ENCODE peak calls at places on chromosome 6, in six cellular contexts. K is SHP77; W is left ventricle myocardium superior; G is CD4-positive, alpha-beta T cell; B is epithelial cell of proximal tubule; F is NCI-H446. H is an unnamed sample.
A peak's percentile ranks its signal among the peaks of the same experiment; 100 is the strongest.

GRCh38 chr6:167910007-167910406 is 83.3 kb downstream of the AFDN start:
- DNase-seq in F (no peak), G (no peak), W (no peak), B (no peak), K (no peak), H (no peak)

GRCh38 chr6:159151266-159151855 is 17.8 kb upstream of the FNDC1 start:
- DNase-seq in W (no peak), B (no peak), F (peak; percentile 26), K (peak; percentile 5), G (peak; percentile 26), H (no peak)

GRCh38 chr6:37283268-37283667 is 25.3 kb upstream of the TMEM217 start:
- DNase-seq in K (no peak), F (peak; percentile 73), B (no peak), G (no peak), W (no peak), H (no peak)

GRCh38 chr6:144895890-144896289 is 610.8 kb downstream of the UTRN start:
- DNase-seq in K (no peak), B (no peak), G (no peak), F (no peak), W (no peak), H (no peak)

GRCh38 chr6:153465050-153465449 is 334.0 kb upstream of the RGS17 start:
- DNase-seq in F (no peak), G (no peak), B (no peak), W (no peak), K (no peak), H (no peak)

GRCh38 chr6:7993952-7994351 is 70.2 kb downstream of the BLOC1S5 start:
- DNase-seq in K (no peak), F (no peak), W (no peak), B (no peak), G (no peak), H (no peak)

GRCh38 chr6:100372326-100372725 is 92.4 kb downstream of the SIM1 start:
- DNase-seq in K (no peak), B (no peak), G (no peak), F (no peak), W (no peak), H (no peak)

GRCh38 chr6:85058806-85059205 is 294.4 kb upstream of the TBX18 start:
- DNase-seq in B (no peak), W (no peak), F (no peak), G (no peak), K (no peak), H (no peak)

GRCh38 chr6:71454083-71454482 is 165.5 kb downstream of the OGFRL1 start:
- DNase-seq in K (no peak), B (no peak), W (no peak), F (no peak), G (no peak), H (no peak)

GRCh38 chr6:145891126-145891525 is 73.0 kb downstream of the SHPRH start:
- DNase-seq in B (peak; percentile 41), F (no peak), W (no peak), G (no peak), K (no peak), H (no peak)

GRCh38 chr6:102525336-102525735 is 1131.8 kb downstream of the GRIK2 start:
- DNase-seq in G (no peak), K (no peak), B (no peak), F (no peak), W (no peak), H (peak; percentile 89)

GRCh38 chr6:22071655-22072054 is 225.2 kb downstream of the PRL start:
- DNase-seq in F (no peak), W (peak; percentile 43), G (no peak), B (no peak), K (no peak), H (no peak)

GRCh38 chr6:37487891-37488290 is 11.8 kb downstream of the CCDC167 start:
- DNase-seq in K (no peak), W (no peak), G (no peak), B (no peak), F (no peak), H (peak; percentile 87)

GRCh38 chr6:54614499-54615195 is 231.9 kb upstream of the FAM83B start:
- DNase-seq in W (no peak), B (no peak), G (no peak), K (no peak), F (no peak), H (no peak)

GRCh38 chr6:167219967-167220512 is 62.3 kb upstream of the GPR31 start:
- DNase-seq in B (no peak), K (no peak), F (no peak), G (no peak), W (no peak), H (no peak)

GRCh38 chr6:56954389-56955170 is at the start of gene BEND6:
- DNase-seq in F (peak; percentile 90), K (peak; percentile 57), B (no peak), G (no peak), W (peak; percentile 61), H (no peak)

GRCh38 chr6:33288942-33289783 is at the start of the genes PFDN6 and WDR46:
- DNase-seq in F (peak; percentile 84), W (peak; percentile 75), K (peak; percentile 90), G (peak; percentile 77), B (peak; percentile 79), H (peak; percentile 76)

GRCh38 chr6:20538131-20538662 is 3.9 kb downstream of the CDKAL1 start:
- DNase-seq in K (no peak), B (no peak), G (no peak), W (no peak), F (no peak), H (no peak)